ENCODE peak calls at places on chromosome 14, in seven cellular contexts. One of them, this sample, is unnamed.

GRCh38 chr14:26531894-26532293 is 65.9 kb downstream of the NOVA1 start:
- DNase-seq in left ventricle myocardium inferior: no peak
- DNase-seq in HT-29: peak
- DNase-seq in heart right ventricle: no peak
- DNase-seq in stomach: no peak
- DNase-seq in stimulated activated CD4-positive, alpha-beta T cell treated with anti-CD3 and anti-CD28 coated beads, TNF-alpha, amount 100 ng/mL, for 48 hours: no peak
- DNase-seq in NCI-H2107: no peak
- DNase-seq in this sample: no peak

GRCh38 chr14:80356413-80356812 is 145.1 kb upstream of the DIO2 start:
- DNase-seq in NCI-H2107: no peak
- DNase-seq in heart right ventricle: no peak
- DNase-seq in stomach: no peak
- DNase-seq in HT-29: peak
- DNase-seq in left ventricle myocardium inferior: no peak
- DNase-seq in stimulated activated CD4-positive, alpha-beta T cell treated with anti-CD3 and anti-CD28 coated beads, TNF-alpha, amount 100 ng/mL, for 48 hours: no peak
- DNase-seq in this sample: no peak

GRCh38 chr14:57317248-57317833 is 48.6 kb downstream of the AP5M1 start:
- DNase-seq in left ventricle myocardium inferior: peak
- DNase-seq in heart right ventricle: peak
- DNase-seq in stimulated activated CD4-positive, alpha-beta T cell treated with anti-CD3 and anti-CD28 coated beads, TNF-alpha, amount 100 ng/mL, for 48 hours: peak
- DNase-seq in HT-29: peak
- DNase-seq in stomach: peak
- DNase-seq in NCI-H2107: peak
- DNase-seq in this sample: peak

GRCh38 chr14:50560929-50561280 is 960 bp downstream of the ATL1 start:
- DNase-seq in heart right ventricle: peak
- DNase-seq in NCI-H2107: peak
- DNase-seq in HT-29: peak
- DNase-seq in stomach: peak
- DNase-seq in left ventricle myocardium inferior: peak
- DNase-seq in stimulated activated CD4-positive, alpha-beta T cell treated with anti-CD3 and anti-CD28 coated beads, TNF-alpha, amount 100 ng/mL, for 48 hours: no peak
- DNase-seq in this sample: peak

GRCh38 chr14:94572637-94573303 is 8.5 kb upstream of the SERPINA5 start:
- DNase-seq in heart right ventricle: no peak
- DNase-seq in NCI-H2107: no peak
- DNase-seq in left ventricle myocardium inferior: no peak
- DNase-seq in stomach: no peak
- DNase-seq in stimulated activated CD4-positive, alpha-beta T cell treated with anti-CD3 and anti-CD28 coated beads, TNF-alpha, amount 100 ng/mL, for 48 hours: no peak
- DNase-seq in HT-29: no peak
- DNase-seq in this sample: no peak

GRCh38 chr14:35140718-35141581 is 18.6 kb downstream of the PRORP start:
- DNase-seq in stimulated activated CD4-positive, alpha-beta T cell treated with anti-CD3 and anti-CD28 coated beads, TNF-alpha, amount 100 ng/mL, for 48 hours: no peak
- DNase-seq in NCI-H2107: peak
- DNase-seq in left ventricle myocardium inferior: no peak
- DNase-seq in heart right ventricle: no peak
- DNase-seq in stomach: no peak
- DNase-seq in HT-29: peak
- DNase-seq in this sample: no peak

GRCh38 chr14:33120966-33121365 is 182.3 kb downstream of the NPAS3 start:
- DNase-seq in stimulated activated CD4-positive, alpha-beta T cell treated with anti-CD3 and anti-CD28 coated beads, TNF-alpha, amount 100 ng/mL, for 48 hours: no peak
- DNase-seq in HT-29: no peak
- DNase-seq in NCI-H2107: no peak
- DNase-seq in left ventricle myocardium inferior: no peak
- DNase-seq in heart right ventricle: no peak
- DNase-seq in stomach: no peak
- DNase-seq in this sample: no peak

GRCh38 chr14:52283099-52283498 is 15.6 kb downstream of the PTGDR start:
- DNase-seq in HT-29: no peak
- DNase-seq in heart right ventricle: no peak
- DNase-seq in stimulated activated CD4-positive, alpha-beta T cell treated with anti-CD3 and anti-CD28 coated beads, TNF-alpha, amount 100 ng/mL, for 48 hours: no peak
- DNase-seq in left ventricle myocardium inferior: no peak
- DNase-seq in NCI-H2107: no peak
- DNase-seq in stomach: no peak
- DNase-seq in this sample: no peak

GRCh38 chr14:63918411-63918810 is 65.6 kb downstream of the SYNE2 start:
- DNase-seq in stomach: no peak
- DNase-seq in heart right ventricle: no peak
- DNase-seq in left ventricle myocardium inferior: no peak
- DNase-seq in HT-29: no peak
- DNase-seq in NCI-H2107: no peak
- DNase-seq in stimulated activated CD4-positive, alpha-beta T cell treated with anti-CD3 and anti-CD28 coated beads, TNF-alpha, amount 100 ng/mL, for 48 hours: no peak
- DNase-seq in this sample: no peak

GRCh38 chr14:72451081-72451972 is 442.6 kb downstream of the DPF3 start:
- DNase-seq in left ventricle myocardium inferior: no peak
- DNase-seq in heart right ventricle: no peak
- DNase-seq in stimulated activated CD4-positive, alpha-beta T cell treated with anti-CD3 and anti-CD28 coated beads, TNF-alpha, amount 100 ng/mL, for 48 hours: no peak
- DNase-seq in stomach: no peak
- DNase-seq in HT-29: no peak
- DNase-seq in NCI-H2107: no peak
- DNase-seq in this sample: peak

This sample was measured in neuronal stem cell.